ENCODE peak calls at places on chromosomes 4 and X, in five cellular contexts. L is activated T-cell treated with anti-CD3 and anti-CD28 coated beads, Interleukin-2, amount 50 U/mL, for 72 hours; W is Calu3; V is T-helper 2 cell; R is Right ventricle myocardium superior. K is an unnamed sample.

GRCh38 chr4:4837316-4837715 is 22.1 kb upstream of the MSX1 start:
- DNase-seq in V (no peak), W (no peak), L (no peak), R (no peak), K (no peak)

GRCh38 chr4:76208005-76208765 is 5.4 kb downstream of the SCARB2 start:
- DNase-seq in R (peak; percentile 89), W (peak; percentile 29), L (no peak), V (no peak), K (peak; percentile 85)

GRCh38 chrX:112147206-112147605 is 64.6 kb upstream of the TRPC5 start:
- DNase-seq in W (peak; percentile 6), R (no peak), L (no peak), V (no peak), K (peak; percentile 33)

GRCh38 chr4:6287017-6287788 is 17.6 kb downstream of the WFS1 start:
- DNase-seq in W (no peak), V (no peak), R (no peak), L (no peak), K (no peak)

GRCh38 chr4:23590431-23590830 is 299.4 kb downstream of the PPARGC1A start:
- DNase-seq in L (no peak), V (no peak), W (no peak), R (no peak), K (no peak)

GRCh38 chr4:107709916-107710315 is 10.1 kb downstream of the PAPSS1 start:
- DNase-seq in V (no peak), W (no peak), R (no peak), L (no peak), K (no peak)

GRCh38 chr4:37715889-37716402 is 29.8 kb upstream of the RELL1 start:
- DNase-seq in V (no peak), W (peak; percentile 34), R (no peak), L (peak; percentile 45), K (peak; percentile 45)

GRCh38 chr4:11470709-11471441 is 42.2 kb upstream of the HS3ST1 start:
- DNase-seq in L (no peak), R (no peak), V (no peak), W (peak; percentile 58), K (no peak)

GRCh38 chr4:165027762-165028402 is 3.9 kb upstream of the TRIM60 start:
- DNase-seq in R (no peak), L (no peak), V (no peak), W (no peak), K (no peak)

GRCh38 chr4:38591617-38592337 is 72.2 kb upstream of the KLF3 start:
- DNase-seq in L (no peak), V (no peak), R (no peak), W (no peak), K (no peak)

GRCh38 chr4:46484881-46485280 is 95.0 kb upstream of the GABRA2 start:
- DNase-seq in L (no peak), W (no peak), V (no peak), R (no peak), K (no peak)

GRCh38 chr4:10118355-10119004 is 1.9 kb upstream of the WDR1 start:
- DNase-seq in W (no peak), L (peak; percentile 38), R (peak; percentile 6), V (no peak), K (no peak)

GRCh38 chrX:155048997-155049619 is 21.8 kb downstream of the CMC4 start:
- DNase-seq in W (peak; percentile 65), L (peak; percentile 63), R (no peak), V (no peak), K (peak; percentile 58)

GRCh38 chr4:57131849-57132745 is 21.9 kb upstream of the IGFBP7 start:
- DNase-seq in R (no peak), W (peak; percentile 3), L (no peak), V (no peak), K (peak; percentile 45)

GRCh38 chr4:36285784-36286480 is 4.5 kb downstream of the DTHD1 start:
- DNase-seq in W (no peak), R (no peak), V (peak; percentile 7), L (peak; percentile 74), K (no peak)

GRCh38 chrX:38940547-38940946 is 139.3 kb downstream of the MID1IP1 start:
- DNase-seq in W (no peak), R (no peak), L (no peak), V (no peak), K (no peak)

GRCh38 chr4:165312506-165312905 is 15.0 kb upstream of the MSMO1 start:
- DNase-seq in L (no peak), W (no peak), R (no peak), V (no peak), K (no peak)

GRCh38 chr4:2135083-2135482 is 76.0 kb downstream of the NAT8L start:
- DNase-seq in W (no peak), V (no peak), L (peak; percentile 26), R (no peak), K (peak; percentile 12)

GRCh38 chr4:139899346-139899745 is 233.7 kb downstream of the MGST2 start:
- DNase-seq in W (no peak), L (no peak), V (no peak), R (no peak), K (no peak)

GRCh38 chr4:10413177-10413576 is 44.0 kb downstream of the ZNF518B start:
- DNase-seq in L (no peak), W (no peak), R (no peak), V (no peak), K (no peak)

GRCh38 chr4:42329421-42329820 is 67.9 kb upstream of the SHISA3 start:
- DNase-seq in R (no peak), V (no peak), L (no peak), W (no peak), K (no peak)

GRCh38 chrX:131918839-131919238 is 104.3 kb upstream of the STK26 start:
- DNase-seq in L (no peak), W (no peak), V (no peak), R (no peak), K (no peak)

GRCh38 chr4:74675673-74676279 is 118.5 kb downstream of the BTC start:
- DNase-seq in R (no peak), W (peak; percentile 47), L (peak; percentile 15), V (no peak), K (peak; percentile 71)

GRCh38 chrX:20974326-20974725 is 399.9 kb upstream of the CNKSR2 start:
- DNase-seq in W (no peak), V (no peak), R (no peak), L (no peak), K (no peak)

GRCh38 chr4:94827481-94828110 is 69.8 kb downstream of the BMPR1B start:
- DNase-seq in W (peak; percentile 4), V (no peak), L (no peak), R (no peak), K (no peak)

GRCh38 chr4:84965558-84966381 is 720 bp downstream of the WDFY3 start:
- DNase-seq in R (peak; percentile 65), L (no peak), V (no peak), W (peak; percentile 44), K (peak; percentile 47)

GRCh38 chr4:85707591-85707990 is 232.6 kb downstream of the ARHGAP24 start:
- DNase-seq in L (no peak), W (no peak), R (no peak), V (no peak), K (no peak)

GRCh38 chr4:16439003-16439402 is 212.7 kb upstream of the TAPT1 start:
- DNase-seq in W (no peak), V (no peak), R (no peak), L (no peak), K (no peak)

GRCh38 chrX:153970398-153971123 is 1.1 kb downstream of the HCFC1 start:
- DNase-seq in W (peak; percentile 13), R (peak; percentile 65), V (no peak), L (no peak), K (peak; percentile 31)

GRCh38 chr4:172188248-172188976 is 375.2 kb downstream of the GALNTL6 start:
- DNase-seq in V (no peak), R (no peak), W (no peak), L (no peak), K (no peak)

GRCh38 chr4:85084371-85085170 is 118.1 kb upstream of the WDFY3 start:
- DNase-seq in W (peak; percentile 54), L (peak; percentile 8), R (no peak), V (no peak), K (peak; percentile 48)

GRCh38 chrX:2692221-2693122 is 1.4 kb downstream of the CD99 start:
- DNase-seq in L (no peak), W (no peak), V (no peak), R (peak; percentile 75), K (peak; percentile 36)

GRCh38 chrX:65582450-65583082 is 48.0 kb upstream of the LAS1L start:
- DNase-seq in L (peak; percentile 13), R (no peak), W (no peak), V (no peak), K (no peak)

GRCh38 chrX:38854305-38854704 is 53.0 kb downstream of the MID1IP1 start:
- DNase-seq in R (no peak), W (no peak), V (no peak), L (no peak), K (no peak)

GRCh38 chr4:25258980-25259578 is 25.2 kb downstream of the PI4K2B start:
- DNase-seq in R (no peak), V (no peak), W (no peak), L (no peak), K (no peak)

GRCh38 chrX:27815209-27815608 is 7.4 kb downstream of the MAGEB10 start:
- DNase-seq in L (no peak), V (no peak), R (no peak), W (no peak), K (no peak)

GRCh38 chr4:73848183-73848777 is 4.8 kb upstream of the PF4V1 start:
- DNase-seq in V (no peak), W (no peak), R (no peak), L (no peak), K (no peak)

GRCh38 chr4:22794731-22795130 is 102.0 kb downstream of the GBA3 start:
- DNase-seq in R (no peak), V (no peak), W (no peak), L (no peak), K (no peak)

K was measured in body of pancreas.